ENCODE peak calls at places on chromosomes 6 and 20, in five cellular contexts. N is neuronal stem cell, B is H9, P is trophoblast cell, M is H1. K is an unnamed sample.

GRCh38 chr20:63174309-63175030 is 41.5 kb downstream of the YTHDF1 start:
- DNase-seq in N (peak), B (no peak), P (no peak), M (no peak), K (no peak)

GRCh38 chr20:4102381-4102780 is 87.0 kb upstream of the RNF24 start:
- DNase-seq in N (no peak), B (no peak), P (no peak), M (no peak), K (no peak)

GRCh38 chr20:3227511-3227910 is 11.5 kb downstream of the SLC4A11 start:
- DNase-seq in N (no peak), B (peak), P (no peak), M (no peak), K (no peak)

GRCh38 chr6:1496836-1497592 is 107.6 kb downstream of the FOXF2 start:
- DNase-seq in N (no peak), B (no peak), P (no peak), M (no peak), K (no peak)

GRCh38 chr6:6788394-6789020 is 200.0 kb downstream of the LY86 start:
- DNase-seq in N (no peak), B (no peak), P (no peak), M (no peak), K (no peak)

GRCh38 chr6:84967389-84967788 is 203.0 kb upstream of the TBX18 start:
- DNase-seq in N (no peak), B (peak), P (peak), M (peak), K (peak)

GRCh38 chr20:38143646-38144554 is 21.2 kb downstream of the TGM2 start:
- DNase-seq in N (no peak), B (no peak), P (peak), M (no peak), K (peak)

GRCh38 chr6:35489995-35490791 is 6.7 kb downstream of the TEAD3 start:
- DNase-seq in N (peak), B (peak), P (no peak), M (peak), K (peak)

GRCh38 chr6:168150551-168151444 is 71.8 kb upstream of the FRMD1 start:
- DNase-seq in N (no peak), B (peak), P (no peak), M (no peak), K (no peak)

GRCh38 chr6:31190488-31190887 is 20.0 kb upstream of the POU5F1 start:
- DNase-seq in N (no peak), B (no peak), P (no peak), M (no peak), K (no peak)

GRCh38 chr6:33453361-33454008 is 891 bp upstream of the ZBTB9 start:
- DNase-seq in N (no peak), B (no peak), P (no peak), M (no peak), K (no peak)

GRCh38 chr6:134720353-134721094 is 229.4 kb downstream of the ALDH8A1 start:
- DNase-seq in N (no peak), B (no peak), P (no peak), M (no peak), K (no peak)

GRCh38 chr20:45378191-45378590 is at the start of gene TP53TG5:
- DNase-seq in N (no peak), B (no peak), P (no peak), M (no peak), K (no peak)

GRCh38 chr6:50821431-50822077 is 2.9 kb downstream of the TFAP2B start:
- DNase-seq in N (no peak), B (no peak), P (no peak), M (no peak), K (no peak)

GRCh38 chr6:11206576-11206975 is 25.9 kb downstream of the NEDD9 start:
- DNase-seq in N (no peak), B (no peak), P (no peak), M (no peak), K (no peak)
- H2BK12ac ChIP-seq in N (no peak), B (no peak), P (no peak), M (no peak), K (no peak)

DNA sequence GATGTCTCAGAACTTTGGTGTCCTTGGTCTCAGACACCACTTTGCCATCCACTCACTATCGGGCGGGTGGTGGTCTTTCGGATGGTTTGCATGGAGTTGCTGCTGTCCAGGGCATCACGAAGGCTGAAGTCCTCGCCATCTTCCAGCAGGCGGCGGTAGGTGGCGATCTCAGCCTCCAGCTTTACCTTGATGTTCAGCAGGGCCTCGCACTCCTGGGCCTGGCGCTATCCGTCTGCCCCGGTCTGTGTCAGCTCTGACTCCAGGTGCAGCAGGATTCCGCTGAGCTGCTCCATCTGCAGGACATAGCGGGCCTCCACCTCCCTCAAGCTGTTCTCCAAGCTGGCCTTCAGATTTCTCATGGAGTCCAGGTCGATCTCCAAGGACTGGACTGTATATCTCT is 36.0 kb downstream of the ZNF311 start:
- DNase-seq in N (no peak), B (peak), P (peak), M (no peak), K (no peak)
- H3K9ac ChIP-seq in N (no peak), B (no peak), P (no peak), M (no peak), K (no peak)

DNA sequence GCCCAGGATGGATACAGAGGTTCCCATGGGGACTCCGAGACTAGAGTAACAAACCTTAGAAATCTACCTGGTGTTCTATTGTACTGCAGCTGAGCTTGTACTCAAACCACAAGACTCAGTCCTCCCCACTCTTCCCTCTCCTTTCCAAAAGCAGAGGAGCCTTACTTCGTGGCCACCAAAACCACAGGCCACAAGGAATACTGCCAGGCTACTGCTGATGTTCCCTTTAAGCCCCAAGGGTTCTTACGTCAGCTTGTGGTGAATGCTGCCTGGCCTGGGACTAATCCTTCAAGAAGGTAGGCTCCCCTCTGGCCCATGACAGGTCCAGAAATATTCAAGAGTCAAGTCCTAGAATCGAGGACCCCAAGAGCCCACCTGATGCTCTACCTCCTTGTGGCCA is 10.5 kb upstream of the DEFB128 start:
- DNase-seq in N (no peak), B (no peak), P (no peak), M (no peak), K (no peak)
- H2BK12ac ChIP-seq in N (no peak), B (no peak), P (no peak), M (no peak), K (no peak)

DNA sequence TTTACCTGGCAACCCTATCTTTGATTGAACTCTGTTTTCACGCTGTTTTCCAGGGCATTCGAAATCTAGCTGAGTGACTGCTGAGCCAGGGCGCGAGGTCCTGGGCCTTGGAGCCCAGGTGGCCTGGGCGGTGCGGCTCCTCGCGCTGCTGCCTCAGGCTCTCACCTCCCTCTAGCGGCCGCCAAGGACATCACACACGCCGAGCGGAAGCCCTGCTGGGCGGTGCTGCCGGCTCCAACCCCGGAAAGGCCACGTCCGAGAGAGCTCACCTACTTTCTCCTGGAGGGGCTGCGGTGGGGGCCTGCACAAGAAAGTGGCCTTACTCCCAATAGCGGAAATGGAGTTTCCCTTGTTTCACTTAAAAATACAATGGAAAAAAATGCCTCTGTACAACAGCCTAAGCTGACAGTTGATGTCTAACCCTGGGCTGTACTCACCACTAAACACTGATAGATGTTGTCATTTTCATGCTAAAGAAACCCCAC is 77.7 kb downstream of the ELOVL4 start:
- DNase-seq in N (peak), B (peak), P (peak), M (peak), K (peak)
- H3K9ac ChIP-seq in N (no peak), B (no peak), P (no peak), M (no peak), K (peak)

GRCh38 chr20:57930328-57930727 is 220.5 kb upstream of the PMEPA1 start:
- DNase-seq in N (no peak), B (no peak), P (no peak), M (no peak), K (no peak)
- H2BK12ac ChIP-seq in N (no peak), B (no peak), P (no peak), M (no peak), K (no peak)

K was measured in mesenchymal stem cell.